ENCODE peak calls at places on chromosomes 3 and 15, in seven cellular contexts. U is NCI-H345; M is D721Med; P is MM.1S; E is HT1080; A is HCT116; N is CD8-positive, alpha-beta T cell. L is an unnamed sample.

GRCh38 chr3:46090161-46090591 is 62.9 kb upstream of the XCR1 start:
- DNase-seq in A (no peak), U (no peak), M (no peak), N (no peak), E (peak), P (no peak), L (no peak)

GRCh38 chr3:40179016-40179415 is 130.5 kb upstream of the EIF1B start:
- DNase-seq in U (peak), P (peak), E (peak), A (peak), N (peak), M (peak), L (peak)

GRCh38 chr3:86993704-86994103 is 2.8 kb upstream of the VGLL3 start:
- DNase-seq in M (no peak), N (no peak), E (peak), P (no peak), A (no peak), U (no peak), L (no peak)

GRCh38 chr15:56988219-56988618 is 69.8 kb downstream of the TCF12 start:
- DNase-seq in M (no peak), E (no peak), P (no peak), N (no peak), U (no peak), A (no peak), L (no peak)

GRCh38 chr3:149977391-149977790 is 6.7 kb upstream of the PFN2 start:
- DNase-seq in A (no peak), E (no peak), M (no peak), N (no peak), P (no peak), U (no peak), L (no peak)

GRCh38 chr3:134423153-134423552 is 48.9 kb upstream of the AMOTL2 start:
- DNase-seq in M (no peak), N (no peak), U (peak), P (no peak), E (peak), A (no peak), L (no peak)

GRCh38 chr3:20055020-20055775 is 15.0 kb downstream of the KAT2B start:
- DNase-seq in N (no peak), P (peak), M (no peak), E (no peak), U (no peak), A (no peak), L (peak)

GRCh38 chr3:71456826-71457225 is 126.7 kb downstream of the FOXP1 start:
- DNase-seq in A (no peak), P (no peak), U (no peak), E (no peak), N (no peak), M (no peak), L (no peak)

GRCh38 chr3:98978068-98978811 is 76.7 kb upstream of the DCBLD2 start:
- DNase-seq in U (no peak), P (no peak), M (no peak), E (no peak), N (no peak), A (no peak), L (no peak)

GRCh38 chr15:77516076-77516475 is 95.4 kb downstream of the HMG20A start:
- DNase-seq in E (peak), A (no peak), P (no peak), M (no peak), U (no peak), N (no peak), L (no peak)

GRCh38 chr3:194204036-194204792 is 68.3 kb downstream of the HES1 start:
- DNase-seq in U (peak), M (no peak), E (no peak), A (no peak), N (no peak), P (peak), L (no peak)

GRCh38 chr3:194138732-194139084 is 2.8 kb downstream of the HES1 start:
- DNase-seq in P (no peak), E (no peak), U (no peak), A (no peak), N (no peak), M (no peak), L (no peak)

GRCh38 chr3:52073490-52073889 is 17.1 kb upstream of the DUSP7 start:
- DNase-seq in N (no peak), A (no peak), M (no peak), U (no peak), E (no peak), P (no peak), L (no peak)

L was measured in OCI-LY7.